ENCODE peak calls at places on chromosomes 5 and 9, in eight cellular contexts. U is mesothelial cell of epicardium; M is ovary; E is activated CD4-positive, alpha-beta T cell treated with anti-CD3 and anti-CD28 coated beads for 36 hours; R is stimulated activated CD4-positive, alpha-beta T cell treated with anti-CD3 and anti-CD28 coated beads, Interleukin-2, amount 100 ng/mL, for 4 hours; W is GM04504; A is HFFc6; D is WTC11. Z is an unnamed sample.

GRCh38 chr5:95628154-95628810 is 8.4 kb downstream of the GPR150 start:
- DNase-seq in U (no peak), M (no peak), E (no peak), R (no peak), W (no peak), A (no peak), D (no peak), Z (no peak)

GRCh38 chr5:980941-981340 is 27.7 kb upstream of the NKD2 start:
- DNase-seq in U (no peak), M (no peak), E (no peak), R (no peak), W (no peak), A (no peak), D (no peak), Z (no peak)

GRCh38 chr5:173602423-173602822 is 14.0 kb downstream of the BOD1 start:
- DNase-seq in U (no peak), M (peak), E (no peak), R (no peak), W (no peak), A (peak), D (no peak), Z (no peak)

GRCh38 chr5:31048282-31048974 is 145.1 kb upstream of the CDH6 start:
- DNase-seq in U (no peak), M (no peak), E (no peak), R (no peak), W (no peak), A (no peak), D (no peak), Z (no peak)

GRCh38 chr9:138008081-138008841 is 130.7 kb downstream of the CACNA1B start:
- DNase-seq in U (no peak), M (peak), E (no peak), R (no peak), W (no peak), A (no peak), D (no peak), Z (no peak)

GRCh38 chr9:98778711-98779530 is 17.4 kb downstream of the ANKS6 start:
- DNase-seq in U (no peak), M (no peak), E (no peak), R (no peak), W (no peak), A (no peak), D (no peak), Z (no peak)

GRCh38 chr5:124000558-124000957 is 488.6 kb downstream of the CSNK1G3 start:
- DNase-seq in U (no peak), M (no peak), E (no peak), R (no peak), W (no peak), A (no peak), D (no peak), Z (no peak)

GRCh38 chr5:132237141-132237540 is 9.5 kb upstream of the P4HA2 start:
- DNase-seq in U (no peak), M (no peak), E (no peak), R (no peak), W (no peak), A (no peak), D (no peak), Z (no peak)

GRCh38 chr5:56987171-56987570 is 35.2 kb upstream of the MIER3 start:
- DNase-seq in U (no peak), M (no peak), E (no peak), R (no peak), W (no peak), A (no peak), D (no peak), Z (no peak)